ENCODE peak calls at places on chromosomes 5 and 9, in four cellular contexts. W is IMR-90, F is DND-41, Q is fibroblast of lung. N is an unnamed sample.

GRCh38 chr5:170216262-170216864 is 16.4 kb upstream of the C5orf58 start:
- DNase-seq in F (peak), W (peak), Q (peak), N (no peak)

GRCh38 chr5:1152156-1152555 is 40.3 kb upstream of the SLC12A7 start:
- DNase-seq in Q (no peak), W (no peak), F (no peak), N (no peak)

GRCh38 chr9:14309403-14309802 is 4.5 kb downstream of the NFIB start:
- DNase-seq in Q (peak), F (peak), W (peak), N (no peak)

GRCh38 chr5:127565586-127566270 is 48.3 kb downstream of the PRRC1 start:
- DNase-seq in Q (no peak), W (no peak), F (no peak), N (no peak)

GRCh38 chr5:164336906-164337305 is 831.5 kb downstream of the MAT2B start:
- DNase-seq in Q (peak), F (no peak), W (peak), N (no peak)

GRCh38 chr9:22037954-22038690 is 29.0 kb upstream of the CDKN2B start:
- DNase-seq in Q (no peak), W (peak), F (no peak), N (no peak)

GRCh38 chr9:88256216-88256615 is 117.9 kb upstream of the SPATA31C2 start:
- DNase-seq in F (no peak), Q (no peak), W (no peak), N (no peak)

GRCh38 chr5:88555658-88556057 is 287.0 kb upstream of the TMEM161B start:
- DNase-seq in W (no peak), Q (peak), F (peak), N (no peak)

GRCh38 chr5:38069360-38069759 is 189.0 kb upstream of the EGFLAM start:
- DNase-seq in Q (peak), W (no peak), F (no peak), N (no peak)

GRCh38 chr5:115842089-115842881 is 550 bp downstream of the AP3S1 start:
- DNase-seq in Q (no peak), W (no peak), F (peak), N (peak)

GRCh38 chr9:110432253-110432652 is 94.6 kb upstream of the TXNDC8 start:
- DNase-seq in F (no peak), Q (peak), W (peak), N (no peak)

GRCh38 chr9:16221350-16221749 is 649.1 kb downstream of the BNC2 start:
- DNase-seq in F (no peak), W (no peak), Q (no peak), N (peak)

GRCh38 chr9:87564111-87564510 is 66.4 kb downstream of the DAPK1 start:
- DNase-seq in W (no peak), F (no peak), Q (peak), N (no peak)

GRCh38 chr5:19492861-19493260 is 495.1 kb downstream of the CDH18 start:
- DNase-seq in Q (peak), F (no peak), W (no peak), N (no peak)

GRCh38 chr9:22214497-22215031 is 205.5 kb upstream of the CDKN2B start:
- DNase-seq in Q (peak), W (peak), F (no peak), N (no peak)

GRCh38 chr9:111572945-111573604 is 26.4 kb downstream of the PTGR1 start:
- DNase-seq in W (peak), F (no peak), Q (peak), N (no peak)

GRCh38 chr9:128636024-128636390 is 20.6 kb downstream of the DYNC2I2 start:
- DNase-seq in Q (no peak), F (no peak), W (no peak), N (peak)
- H3K9ac ChIP-seq in Q (peak), F (no peak), W (no peak), N (no peak)

DNA sequence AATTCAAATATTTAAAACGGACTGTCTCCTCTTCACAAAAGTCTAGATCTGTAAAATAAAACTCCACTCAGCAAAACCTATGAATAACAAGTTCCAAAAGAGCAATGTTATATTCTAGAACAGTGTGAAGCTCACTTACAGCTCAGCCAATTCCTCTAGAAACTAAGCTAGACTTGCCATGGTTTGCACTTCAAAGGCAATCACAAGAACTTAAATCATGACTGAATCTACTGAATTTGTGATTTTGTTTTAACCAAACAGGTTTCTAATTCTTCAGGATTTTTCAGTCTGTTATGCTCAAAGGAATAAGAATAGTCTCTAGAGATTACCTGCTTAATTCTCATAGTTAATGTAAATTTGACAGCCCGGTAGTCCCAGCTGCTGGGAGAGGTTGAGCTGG is 1.4 kb upstream of the PKD2L2 start:
- DNase-seq in Q (no peak), W (no peak), F (no peak), N (no peak)
- H3K4me3 ChIP-seq in Q (no peak), W (no peak), F (no peak), N (no peak)

GRCh38 chr9:124854161-124854560 is 901 bp downstream of the WDR38 start:
- DNase-seq in Q (no peak), F (no peak), W (no peak), N (no peak)

GRCh38 chr9:124852829-124853531 is at the start of gene WDR38:
- DNase-seq in Q (peak), W (peak), F (peak), N (peak)

GRCh38 chr9:124849801-124850200 is 3.5 kb upstream of the WDR38 start:
- DNase-seq in F (no peak), Q (peak), W (peak), N (peak)

GRCh38 chr9:124853605-124854143 is 414 bp downstream of the WDR38 start:
- DNase-seq in F (no peak), Q (no peak), W (no peak), N (no peak)

GRCh38 chr9:124852121-124852828 is 985 bp upstream of the WDR38 start:
- DNase-seq in W (no peak), Q (no peak), F (no peak), N (no peak)
- H3K9ac ChIP-seq in W (no peak), Q (no peak), F (peak), N (peak)

DNA sequence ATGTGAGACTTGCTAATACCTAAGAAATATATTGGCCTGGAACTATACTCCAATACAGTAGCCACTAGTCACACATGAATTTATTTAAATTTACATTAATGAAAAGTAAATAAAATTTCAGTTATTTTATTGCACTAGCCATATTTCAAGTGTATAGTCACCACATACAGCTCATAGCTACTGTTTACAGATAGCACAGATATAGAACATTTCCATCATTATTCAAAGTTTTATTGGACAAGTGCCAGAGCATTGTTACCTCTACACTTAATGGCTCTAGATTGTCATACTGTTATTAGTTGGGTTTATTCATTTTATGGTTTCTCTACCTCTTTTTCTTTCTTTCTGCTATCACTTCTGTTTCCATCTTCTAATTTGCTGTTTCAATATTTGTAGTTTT is 90.6 kb downstream of the RIC1 start:
- DNase-seq in Q (peak), F (no peak), W (peak), N (no peak)
- H3K4me3 ChIP-seq in Q (no peak), F (no peak), W (no peak), N (no peak)

DNA sequence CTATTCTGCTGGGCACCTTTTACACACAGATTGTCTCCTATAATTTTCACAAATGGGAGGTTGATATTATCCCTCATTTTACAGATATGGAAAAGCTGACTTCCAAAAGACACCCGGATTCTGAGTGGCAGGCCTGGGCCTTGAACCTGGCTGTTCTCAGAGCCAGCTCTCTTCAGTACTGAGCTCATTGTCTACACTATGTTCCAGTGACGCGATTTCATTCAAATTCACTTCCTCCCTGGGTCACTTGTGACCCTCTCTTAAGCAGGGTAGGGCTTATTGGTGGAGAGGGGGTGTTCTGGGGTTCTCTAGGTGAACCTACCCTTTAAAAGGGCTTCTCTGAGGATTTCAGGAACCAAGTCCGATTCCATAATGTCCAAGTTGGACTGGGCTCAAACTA is 70.2 kb downstream of the ANKRD33B start:
- DNase-seq in F (no peak), Q (no peak), W (no peak), N (no peak)
- H3K9ac ChIP-seq in F (no peak), Q (no peak), W (no peak), N (no peak)

GRCh38 chr5:92371889-92372235 is 988.7 kb upstream of the ARRDC3 start:
- DNase-seq in W (peak), F (no peak), Q (peak), N (no peak)
- H3K4me3 ChIP-seq in W (no peak), F (no peak), Q (no peak), N (no peak)

DNA sequence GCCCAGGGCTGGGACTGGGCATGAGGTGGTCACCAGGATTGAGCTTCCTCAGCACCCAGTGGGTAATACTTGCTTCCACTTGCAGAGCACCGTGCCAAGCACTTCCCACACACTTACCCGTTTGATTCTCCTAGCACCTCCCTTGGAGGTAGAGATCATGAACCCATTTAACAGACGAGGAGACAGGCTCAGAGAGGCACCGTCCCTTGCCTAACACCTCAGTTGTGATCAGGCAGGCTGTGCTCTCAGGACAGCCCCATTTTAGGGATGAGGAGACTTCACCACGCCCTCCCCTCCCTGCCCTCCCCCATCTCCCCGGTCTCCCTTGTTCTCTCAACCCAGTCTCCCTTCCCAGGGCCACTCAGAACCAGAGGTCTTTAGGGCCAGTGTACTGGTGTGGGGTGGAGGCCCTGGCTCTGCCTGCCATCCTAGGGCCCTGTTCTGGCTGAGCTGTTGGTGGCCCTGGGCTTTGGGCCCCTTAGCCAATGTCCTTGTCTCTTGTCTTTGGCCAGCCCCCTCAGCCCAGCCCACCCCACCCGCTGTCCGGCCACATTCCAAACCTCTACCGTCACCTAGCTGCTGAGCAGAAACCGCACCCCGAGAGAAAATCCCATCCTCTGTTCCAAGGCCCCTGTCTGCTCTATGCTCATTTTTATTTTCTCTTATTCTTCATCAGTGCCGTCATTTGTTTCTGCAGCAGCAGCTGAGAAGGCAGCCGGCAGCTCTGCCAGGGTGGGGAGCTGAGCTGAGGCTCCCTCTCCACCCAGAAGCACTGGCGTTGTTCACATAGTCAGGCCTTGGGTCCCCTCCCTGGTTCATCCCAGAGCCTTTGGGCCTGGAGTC is 33.8 kb downstream of the OLFML2A start:
- DNase-seq in F (no peak), Q (peak), W (peak), N (no peak)
- H3K9ac ChIP-seq in F (no peak), Q (no peak), W (peak), N (no peak)

GRCh38 chr5:86526811-86527348 is 90.9 kb upstream of the COX7C start:
- DNase-seq in F (peak), W (no peak), Q (no peak), N (no peak)

GRCh38 chr5:86523718-86524117 is 94.0 kb upstream of the COX7C start:
- DNase-seq in F (no peak), W (no peak), Q (no peak), N (no peak)

DNA sequence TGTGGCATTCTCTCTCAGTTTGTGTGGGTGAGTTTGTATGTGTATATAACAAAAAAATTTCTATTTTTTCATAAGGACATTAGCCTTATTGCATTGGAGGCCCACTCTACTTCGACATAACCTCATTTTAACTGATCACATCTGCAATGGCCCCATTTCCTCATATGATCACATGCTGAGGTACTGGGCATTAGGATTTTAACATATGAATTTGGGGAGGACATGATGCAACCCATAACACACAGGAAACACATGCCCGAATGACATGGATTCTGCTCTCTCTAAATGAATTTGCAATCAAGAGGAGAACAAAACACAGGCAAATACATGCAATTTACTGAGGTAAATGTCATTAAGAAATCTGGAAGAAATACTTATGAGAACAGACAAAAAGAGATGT is 92.1 kb upstream of the COX7C start:
- DNase-seq in F (no peak), W (no peak), Q (no peak), N (no peak)
- H3K4me3 ChIP-seq in F (no peak), W (no peak), Q (no peak), N (no peak)

DNA sequence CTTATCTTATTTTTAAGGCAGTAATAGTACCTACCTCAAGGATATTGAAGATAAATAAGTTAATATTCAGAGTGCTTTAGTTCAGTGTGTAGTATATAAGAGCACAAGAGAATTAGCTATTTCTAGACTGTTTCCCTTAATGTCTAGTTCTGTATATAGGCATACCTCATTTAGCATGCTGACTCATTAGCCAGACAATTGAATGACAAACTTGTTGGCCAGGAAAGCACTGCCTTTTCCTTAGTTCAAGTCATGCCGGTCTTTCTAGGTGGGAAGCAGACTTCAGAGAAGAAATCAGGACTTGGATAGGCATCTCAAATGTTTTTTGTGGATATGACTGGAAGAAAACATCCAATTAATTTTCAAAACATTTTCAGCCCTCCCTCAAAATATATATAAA is 3.2 kb upstream of the FBXO4 start:
- DNase-seq in Q (peak), F (no peak), W (peak), N (no peak)
- H3K9ac ChIP-seq in Q (no peak), F (no peak), W (no peak), N (no peak)